ENCODE peak calls at places on chromosomes 5 and 9, in eight cellular contexts. One of them, this sample, is unnamed.

GRCh38 chr5:81268797-81269196 is 32.6 kb upstream of the ZCCHC9 start:
- DNase-seq in H9: no peak
- DNase-seq in colonic mucosa: no peak
- DNase-seq in upper lobe of right lung: no peak
- DNase-seq in IMR-90: peak; percentile 88
- DNase-seq in fibroblast of lung: peak; percentile 84
- DNase-seq in heart left ventricle: no peak
- DNase-seq in prostate gland: no peak
- DNase-seq in this sample: no peak

GRCh38 chr5:72070519-72070918 is 36.8 kb upstream of the MAP1B start:
- DNase-seq in colonic mucosa: no peak
- DNase-seq in H9: peak; percentile 50
- DNase-seq in prostate gland: no peak
- DNase-seq in fibroblast of lung: no peak
- DNase-seq in IMR-90: no peak
- DNase-seq in heart left ventricle: no peak
- DNase-seq in upper lobe of right lung: no peak
- DNase-seq in this sample: no peak

GRCh38 chr9:115668506-115668905 is 485.1 kb upstream of the PAPPA start:
- DNase-seq in prostate gland: no peak
- DNase-seq in upper lobe of right lung: no peak
- DNase-seq in colonic mucosa: no peak
- DNase-seq in H9: no peak
- DNase-seq in heart left ventricle: no peak
- DNase-seq in IMR-90: peak; percentile 94
- DNase-seq in fibroblast of lung: peak; percentile 77
- DNase-seq in this sample: no peak

GRCh38 chr5:177466861-177467260 is 6.6 kb downstream of the DBN1 start:
- DNase-seq in H9: no peak
- DNase-seq in IMR-90: no peak
- DNase-seq in colonic mucosa: no peak
- DNase-seq in prostate gland: no peak
- DNase-seq in heart left ventricle: no peak
- DNase-seq in fibroblast of lung: no peak
- DNase-seq in upper lobe of right lung: no peak
- DNase-seq in this sample: no peak

GRCh38 chr9:137265496-137266161 is 10.5 kb downstream of the NELFB start:
- DNase-seq in fibroblast of lung: no peak
- DNase-seq in H9: no peak
- DNase-seq in colonic mucosa: no peak
- DNase-seq in upper lobe of right lung: peak; percentile 52
- DNase-seq in prostate gland: no peak
- DNase-seq in IMR-90: no peak
- DNase-seq in heart left ventricle: no peak
- DNase-seq in this sample: no peak

GRCh38 chr5:180241600-180241999 is 32.6 kb upstream of the RASGEF1C start:
- DNase-seq in colonic mucosa: no peak
- DNase-seq in prostate gland: no peak
- DNase-seq in IMR-90: no peak
- DNase-seq in heart left ventricle: no peak
- DNase-seq in H9: no peak
- DNase-seq in fibroblast of lung: no peak
- DNase-seq in upper lobe of right lung: no peak
- DNase-seq in this sample: no peak

GRCh38 chr9:75027187-75028107 is 646 bp downstream of the CARNMT1 start:
- DNase-seq in H9: peak; percentile 61
- DNase-seq in heart left ventricle: peak; percentile 60
- DNase-seq in colonic mucosa: peak; percentile 74
- DNase-seq in fibroblast of lung: peak; percentile 47
- DNase-seq in upper lobe of right lung: peak; percentile 88
- DNase-seq in IMR-90: peak; percentile 45
- DNase-seq in prostate gland: peak; percentile 40
- DNase-seq in this sample: peak; percentile 65

GRCh38 chr9:2620876-2621677 is 510 bp upstream of the VLDLR start:
- DNase-seq in colonic mucosa: peak; percentile 75
- DNase-seq in upper lobe of right lung: peak; percentile 91
- DNase-seq in H9: peak; percentile 90
- DNase-seq in fibroblast of lung: peak; percentile 82
- DNase-seq in prostate gland: peak; percentile 72
- DNase-seq in heart left ventricle: peak; percentile 78
- DNase-seq in IMR-90: peak; percentile 87
- DNase-seq in this sample: peak; percentile 78

GRCh38 chr9:77953590-77953989 is 78.0 kb downstream of the GNAQ start:
- DNase-seq in fibroblast of lung: peak; percentile 28
- DNase-seq in heart left ventricle: no peak
- DNase-seq in IMR-90: no peak
- DNase-seq in colonic mucosa: no peak
- DNase-seq in upper lobe of right lung: no peak
- DNase-seq in H9: no peak
- DNase-seq in prostate gland: no peak
- DNase-seq in this sample: no peak

GRCh38 chr9:24912767-24913166 is 367.1 kb upstream of the IZUMO3 start:
- DNase-seq in H9: no peak
- DNase-seq in prostate gland: no peak
- DNase-seq in IMR-90: no peak
- DNase-seq in colonic mucosa: no peak
- DNase-seq in upper lobe of right lung: no peak
- DNase-seq in fibroblast of lung: no peak
- DNase-seq in heart left ventricle: no peak
- DNase-seq in this sample: no peak

GRCh38 chr9:134967547-134967930 is 49.8 kb upstream of the FCN1 start:
- DNase-seq in IMR-90: peak; percentile 6
- DNase-seq in heart left ventricle: peak; percentile 13
- DNase-seq in prostate gland: no peak
- DNase-seq in H9: no peak
- DNase-seq in upper lobe of right lung: peak; percentile 62
- DNase-seq in colonic mucosa: no peak
- DNase-seq in fibroblast of lung: peak; percentile 15
- DNase-seq in this sample: no peak

GRCh38 chr5:42645138-42645537 is 111.5 kb upstream of the CCDC152 start:
- DNase-seq in fibroblast of lung: no peak
- DNase-seq in heart left ventricle: no peak
- DNase-seq in IMR-90: no peak
- DNase-seq in colonic mucosa: no peak
- DNase-seq in H9: no peak
- DNase-seq in upper lobe of right lung: no peak
- DNase-seq in prostate gland: no peak
- DNase-seq in this sample: no peak

GRCh38 chr9:135343733-135344522 is 135.7 kb upstream of the PPP1R26 start:
- DNase-seq in heart left ventricle: peak; percentile 63
- DNase-seq in fibroblast of lung: peak; percentile 6
- DNase-seq in IMR-90: peak; percentile 5
- DNase-seq in upper lobe of right lung: peak; percentile 84
- DNase-seq in H9: peak; percentile 89
- DNase-seq in colonic mucosa: peak; percentile 56
- DNase-seq in prostate gland: peak; percentile 38
- DNase-seq in this sample: peak; percentile 80

GRCh38 chr9:69380811-69381210 is 55.8 kb downstream of the ENTREP1 start:
- DNase-seq in IMR-90: peak; percentile 56
- DNase-seq in heart left ventricle: no peak
- DNase-seq in fibroblast of lung: no peak
- DNase-seq in upper lobe of right lung: no peak
- DNase-seq in colonic mucosa: no peak
- DNase-seq in H9: no peak
- DNase-seq in prostate gland: no peak
- DNase-seq in this sample: no peak

GRCh38 chr9:114314881-114315722 is 7.8 kb upstream of the ORM1 start:
- DNase-seq in prostate gland: no peak
- DNase-seq in colonic mucosa: peak; percentile 11
- DNase-seq in fibroblast of lung: no peak
- DNase-seq in IMR-90: no peak
- DNase-seq in heart left ventricle: no peak
- DNase-seq in H9: no peak
- DNase-seq in upper lobe of right lung: peak; percentile 71
- DNase-seq in this sample: no peak

GRCh38 chr5:166618555-166618954 is 1672.9 kb upstream of the WWC1 start:
- DNase-seq in IMR-90: no peak
- DNase-seq in fibroblast of lung: no peak
- DNase-seq in colonic mucosa: no peak
- DNase-seq in prostate gland: no peak
- DNase-seq in heart left ventricle: no peak
- DNase-seq in upper lobe of right lung: no peak
- DNase-seq in H9: no peak
- DNase-seq in this sample: no peak

GRCh38 chr5:119357815-119358559 is 2.2 kb downstream of the TNFAIP8 start:
- DNase-seq in colonic mucosa: no peak
- DNase-seq in prostate gland: no peak
- DNase-seq in H9: no peak
- DNase-seq in heart left ventricle: no peak
- DNase-seq in IMR-90: no peak
- DNase-seq in upper lobe of right lung: no peak
- DNase-seq in fibroblast of lung: no peak
- DNase-seq in this sample: no peak
- H3K4me1 ChIP-seq in colonic mucosa: no peaks in the 10 kb centered on the region
- H3K4me1 ChIP-seq in prostate gland: no peaks in the 10 kb centered on the region
- H3K4me1 ChIP-seq in H9: peaks cover 16% of the 10 kb centered on the region
- H3K4me1 ChIP-seq in heart left ventricle: peaks cover 4% of the 10 kb centered on the region
- H3K4me1 ChIP-seq in IMR-90: peaks cover 21% of the 10 kb centered on the region
- H3K4me1 ChIP-seq in upper lobe of right lung: peaks cover 36% of the 10 kb centered on the region
- H3K4me1 ChIP-seq in fibroblast of lung: peaks cover 4% of the 10 kb centered on the region
- H3K4me1 ChIP-seq in this sample: peaks cover 12% of the 10 kb centered on the region

DNA sequence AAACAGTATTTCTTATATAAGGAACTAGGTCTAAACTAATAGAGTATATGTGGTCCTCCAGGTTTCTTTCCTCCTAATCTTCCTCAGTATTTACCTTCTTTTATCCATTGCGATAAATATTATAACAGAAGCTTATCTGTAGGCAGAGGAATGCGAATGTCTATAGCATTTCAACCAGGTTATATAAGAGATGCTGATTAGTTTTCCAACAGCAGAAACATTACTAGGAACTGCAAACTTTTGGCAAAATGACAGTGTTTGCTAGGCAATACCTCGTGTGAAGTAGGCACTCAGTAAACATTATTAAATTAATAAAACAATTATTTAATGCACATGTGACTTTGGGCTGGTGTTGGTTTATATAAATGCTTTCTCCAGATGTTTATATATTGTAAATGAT is 206.5 kb downstream of the GABRB2 start:
- DNase-seq in fibroblast of lung: no peak
- DNase-seq in IMR-90: no peak
- DNase-seq in colonic mucosa: no peak
- DNase-seq in H9: no peak
- DNase-seq in upper lobe of right lung: no peak
- DNase-seq in prostate gland: no peak
- DNase-seq in heart left ventricle: no peak
- DNase-seq in this sample: no peak
- H3K4me1 ChIP-seq in fibroblast of lung: no peaks in the 10 kb centered on the region
- H3K4me1 ChIP-seq in IMR-90: no peaks in the 10 kb centered on the region
- H3K4me1 ChIP-seq in colonic mucosa: no peaks in the 10 kb centered on the region
- H3K4me1 ChIP-seq in H9: no peaks in the 10 kb centered on the region
- H3K4me1 ChIP-seq in upper lobe of right lung: no peaks in the 10 kb centered on the region
- H3K4me1 ChIP-seq in prostate gland: no peaks in the 10 kb centered on the region
- H3K4me1 ChIP-seq in heart left ventricle: no peaks in the 10 kb centered on the region
- H3K4me1 ChIP-seq in this sample: no peaks in the 10 kb centered on the region

DNA sequence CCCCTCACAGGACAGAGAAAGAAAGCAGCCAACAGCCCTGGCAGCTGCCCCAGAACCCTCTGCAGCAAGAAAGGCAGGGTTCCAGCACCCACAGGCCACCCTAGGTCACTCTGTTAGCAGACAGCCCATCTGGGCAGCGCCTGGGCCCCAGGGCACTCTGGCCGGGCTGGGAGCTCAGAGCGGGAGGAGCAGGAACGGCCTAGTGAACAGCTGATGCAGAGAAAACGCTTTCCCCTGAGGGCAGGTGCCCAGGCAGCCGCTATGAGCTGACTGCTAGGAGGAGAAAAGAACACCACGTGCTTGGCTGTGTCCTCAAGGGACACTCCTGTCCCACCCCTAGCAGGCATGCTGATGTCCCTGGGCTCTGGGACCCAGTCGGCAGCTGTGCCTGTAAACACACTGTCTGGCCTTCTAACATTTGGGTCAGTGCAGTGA is 6.6 kb downstream of the RALGDS start:
- DNase-seq in heart left ventricle: peak; percentile 65
- DNase-seq in fibroblast of lung: peak; percentile 47
- DNase-seq in H9: no peak
- DNase-seq in colonic mucosa: no peak
- DNase-seq in IMR-90: peak; percentile 21
- DNase-seq in upper lobe of right lung: peak; percentile 71
- DNase-seq in prostate gland: no peak
- DNase-seq in this sample: peak; percentile 65
- H3K4me1 ChIP-seq in heart left ventricle: peaks cover 68% of the 10 kb centered on the region
- H3K4me1 ChIP-seq in fibroblast of lung: peaks cover 9% of the 10 kb centered on the region
- H3K4me1 ChIP-seq in H9: no peaks in the 10 kb centered on the region
- H3K4me1 ChIP-seq in colonic mucosa: peaks cover 33% of the 10 kb centered on the region
- H3K4me1 ChIP-seq in IMR-90: peaks cover 25% of the 10 kb centered on the region
- H3K4me1 ChIP-seq in upper lobe of right lung: peaks cover 74% of the 10 kb centered on the region
- H3K4me1 ChIP-seq in prostate gland: peaks cover 44% of the 10 kb centered on the region
- H3K4me1 ChIP-seq in this sample: peaks cover 82% of the 10 kb centered on the region

GRCh38 chr5:148639081-148639480 is 15.2 kb downstream of the HTR4 start:
- DNase-seq in heart left ventricle: no peak
- DNase-seq in prostate gland: no peak
- DNase-seq in fibroblast of lung: no peak
- DNase-seq in colonic mucosa: no peak
- DNase-seq in IMR-90: no peak
- DNase-seq in H9: no peak
- DNase-seq in upper lobe of right lung: no peak
- DNase-seq in this sample: no peak

GRCh38 chr5:148632978-148633377 is 21.3 kb downstream of the HTR4 start:
- DNase-seq in prostate gland: no peak
- DNase-seq in H9: no peak
- DNase-seq in upper lobe of right lung: no peak
- DNase-seq in heart left ventricle: no peak
- DNase-seq in IMR-90: no peak
- DNase-seq in fibroblast of lung: no peak
- DNase-seq in colonic mucosa: peak; percentile 35
- DNase-seq in this sample: no peak

GRCh38 chr5:148632280-148632679 is 22.0 kb downstream of the HTR4 start:
- DNase-seq in heart left ventricle: no peak
- DNase-seq in colonic mucosa: no peak
- DNase-seq in fibroblast of lung: no peak
- DNase-seq in upper lobe of right lung: no peak
- DNase-seq in H9: no peak
- DNase-seq in prostate gland: no peak
- DNase-seq in IMR-90: no peak
- DNase-seq in this sample: no peak

GRCh38 chr5:148635321-148636083 is 18.8 kb downstream of the HTR4 start:
- DNase-seq in heart left ventricle: no peak
- DNase-seq in IMR-90: no peak
- DNase-seq in H9: no peak
- DNase-seq in colonic mucosa: no peak
- DNase-seq in fibroblast of lung: no peak
- DNase-seq in upper lobe of right lung: no peak
- DNase-seq in prostate gland: no peak
- DNase-seq in this sample: no peak

DNA sequence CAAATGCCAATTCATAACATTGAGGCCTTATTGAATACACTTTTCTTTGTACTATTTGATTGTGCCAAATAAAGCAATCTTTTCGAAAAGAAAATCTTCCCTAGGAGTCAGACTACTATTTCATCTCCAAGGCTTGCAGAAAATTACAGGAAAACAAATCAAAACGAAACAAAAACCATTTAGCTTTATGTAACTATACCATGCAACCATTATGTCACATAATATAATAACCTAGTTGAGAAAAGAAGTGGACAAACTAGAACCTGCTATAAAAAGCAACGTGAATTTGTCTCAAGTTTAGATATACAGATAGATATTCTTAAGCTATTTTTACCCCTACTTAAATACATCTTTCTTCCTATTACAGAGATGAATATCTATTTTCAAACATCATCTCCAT is 18.0 kb downstream of the HTR4 start:
- DNase-seq in H9: no peak
- DNase-seq in IMR-90: no peak
- DNase-seq in fibroblast of lung: no peak
- DNase-seq in heart left ventricle: no peak
- DNase-seq in colonic mucosa: no peak
- DNase-seq in upper lobe of right lung: no peak
- DNase-seq in prostate gland: no peak
- DNase-seq in this sample: no peak
- H3K4me1 ChIP-seq in H9: no peaks in the 10 kb centered on the region
- H3K4me1 ChIP-seq in IMR-90: no peaks in the 10 kb centered on the region
- H3K4me1 ChIP-seq in fibroblast of lung: no peaks in the 10 kb centered on the region
- H3K4me1 ChIP-seq in heart left ventricle: no peaks in the 10 kb centered on the region
- H3K4me1 ChIP-seq in colonic mucosa: no peaks in the 10 kb centered on the region
- H3K4me1 ChIP-seq in upper lobe of right lung: no peaks in the 10 kb centered on the region
- H3K4me1 ChIP-seq in prostate gland: no peaks in the 10 kb centered on the region
- H3K4me1 ChIP-seq in this sample: no peaks in the 10 kb centered on the region